ENCODE peak calls at places on chromosomes 2 and 18, in ten cellular contexts. One of them, this sample, is unnamed.

GRCh38 chr18:23740105-23740830 is 51.0 kb downstream of the LAMA3 start:
- DNase-seq in AG09309: no peak
- DNase-seq in heart right ventricle: no peak
- DNase-seq in stimulated activated CD4-positive, alpha-beta T cell treated with anti-CD3 and anti-CD28 coated beads, Interleukin-2, amount 100 ng/mL, for 48 hours: no peak
- DNase-seq in LoVo: peak
- DNase-seq in mucosa of gallbladder: no peak
- DNase-seq in fibroblast of the aortic adventitia: peak
- DNase-seq in AG04450: no peak
- DNase-seq in skeletal muscle cell: no peak
- DNase-seq in T-helper 1 cell: no peak
- DNase-seq in this sample: no peak

GRCh38 chr2:9163306-9164111 is 43.1 kb upstream of the ASAP2 start:
- DNase-seq in heart right ventricle: no peak
- DNase-seq in AG09309: no peak
- DNase-seq in T-helper 1 cell: no peak
- DNase-seq in AG04450: no peak
- DNase-seq in fibroblast of the aortic adventitia: peak
- DNase-seq in LoVo: no peak
- DNase-seq in skeletal muscle cell: no peak
- DNase-seq in mucosa of gallbladder: no peak
- DNase-seq in stimulated activated CD4-positive, alpha-beta T cell treated with anti-CD3 and anti-CD28 coated beads, Interleukin-2, amount 100 ng/mL, for 48 hours: no peak
- DNase-seq in this sample: no peak

GRCh38 chr2:110713508-110714362 is 18.6 kb upstream of the ACOXL start:
- DNase-seq in AG04450: no peak
- DNase-seq in fibroblast of the aortic adventitia: no peak
- DNase-seq in mucosa of gallbladder: no peak
- DNase-seq in heart right ventricle: no peak
- DNase-seq in AG09309: no peak
- DNase-seq in stimulated activated CD4-positive, alpha-beta T cell treated with anti-CD3 and anti-CD28 coated beads, Interleukin-2, amount 100 ng/mL, for 48 hours: no peak
- DNase-seq in T-helper 1 cell: no peak
- DNase-seq in LoVo: peak
- DNase-seq in skeletal muscle cell: no peak
- DNase-seq in this sample: peak

GRCh38 chr2:237412646-237413292 is 1.2 kb downstream of the COL6A3 start:
- DNase-seq in stimulated activated CD4-positive, alpha-beta T cell treated with anti-CD3 and anti-CD28 coated beads, Interleukin-2, amount 100 ng/mL, for 48 hours: no peak
- DNase-seq in AG09309: no peak
- DNase-seq in heart right ventricle: no peak
- DNase-seq in LoVo: no peak
- DNase-seq in fibroblast of the aortic adventitia: no peak
- DNase-seq in AG04450: no peak
- DNase-seq in mucosa of gallbladder: no peak
- DNase-seq in skeletal muscle cell: no peak
- DNase-seq in T-helper 1 cell: no peak
- DNase-seq in this sample: no peak

GRCh38 chr2:45263147-45263546 is 253.9 kb upstream of the SIX2 start:
- DNase-seq in AG04450: no peak
- DNase-seq in stimulated activated CD4-positive, alpha-beta T cell treated with anti-CD3 and anti-CD28 coated beads, Interleukin-2, amount 100 ng/mL, for 48 hours: no peak
- DNase-seq in skeletal muscle cell: no peak
- DNase-seq in fibroblast of the aortic adventitia: no peak
- DNase-seq in heart right ventricle: no peak
- DNase-seq in LoVo: no peak
- DNase-seq in mucosa of gallbladder: no peak
- DNase-seq in AG09309: no peak
- DNase-seq in T-helper 1 cell: no peak
- DNase-seq in this sample: peak

GRCh38 chr2:58688813-58689212 is 447.7 kb upstream of the FANCL start:
- DNase-seq in mucosa of gallbladder: no peak
- DNase-seq in AG04450: no peak
- DNase-seq in skeletal muscle cell: no peak
- DNase-seq in AG09309: no peak
- DNase-seq in stimulated activated CD4-positive, alpha-beta T cell treated with anti-CD3 and anti-CD28 coated beads, Interleukin-2, amount 100 ng/mL, for 48 hours: no peak
- DNase-seq in fibroblast of the aortic adventitia: no peak
- DNase-seq in heart right ventricle: no peak
- DNase-seq in LoVo: no peak
- DNase-seq in T-helper 1 cell: no peak
- DNase-seq in this sample: peak

GRCh38 chr2:100246163-100247145 is 75.8 kb downstream of the LONRF2 start:
- DNase-seq in LoVo: peak
- DNase-seq in AG09309: no peak
- DNase-seq in skeletal muscle cell: no peak
- DNase-seq in stimulated activated CD4-positive, alpha-beta T cell treated with anti-CD3 and anti-CD28 coated beads, Interleukin-2, amount 100 ng/mL, for 48 hours: no peak
- DNase-seq in mucosa of gallbladder: no peak
- DNase-seq in fibroblast of the aortic adventitia: peak
- DNase-seq in AG04450: no peak
- DNase-seq in heart right ventricle: no peak
- DNase-seq in T-helper 1 cell: no peak
- DNase-seq in this sample: peak

GRCh38 chr2:220077488-220077887 is 450.1 kb downstream of the SLC4A3 start:
- DNase-seq in skeletal muscle cell: peak
- DNase-seq in T-helper 1 cell: no peak
- DNase-seq in mucosa of gallbladder: no peak
- DNase-seq in LoVo: no peak
- DNase-seq in stimulated activated CD4-positive, alpha-beta T cell treated with anti-CD3 and anti-CD28 coated beads, Interleukin-2, amount 100 ng/mL, for 48 hours: no peak
- DNase-seq in AG09309: peak
- DNase-seq in AG04450: no peak
- DNase-seq in heart right ventricle: no peak
- DNase-seq in fibroblast of the aortic adventitia: peak
- DNase-seq in this sample: peak

GRCh38 chr2:108594132-108594981 is 60.1 kb downstream of the LIMS1 start:
- DNase-seq in LoVo: peak
- DNase-seq in AG09309: no peak
- DNase-seq in stimulated activated CD4-positive, alpha-beta T cell treated with anti-CD3 and anti-CD28 coated beads, Interleukin-2, amount 100 ng/mL, for 48 hours: no peak
- DNase-seq in mucosa of gallbladder: no peak
- DNase-seq in AG04450: no peak
- DNase-seq in skeletal muscle cell: peak
- DNase-seq in fibroblast of the aortic adventitia: peak
- DNase-seq in heart right ventricle: no peak
- DNase-seq in T-helper 1 cell: no peak
- DNase-seq in this sample: peak

GRCh38 chr2:227370791-227371312 is 8.3 kb downstream of the TM4SF20 start:
- DNase-seq in AG09309: peak
- DNase-seq in mucosa of gallbladder: peak
- DNase-seq in LoVo: no peak
- DNase-seq in fibroblast of the aortic adventitia: peak
- DNase-seq in heart right ventricle: peak
- DNase-seq in T-helper 1 cell: no peak
- DNase-seq in stimulated activated CD4-positive, alpha-beta T cell treated with anti-CD3 and anti-CD28 coated beads, Interleukin-2, amount 100 ng/mL, for 48 hours: no peak
- DNase-seq in skeletal muscle cell: peak
- DNase-seq in AG04450: peak
- DNase-seq in this sample: no peak

GRCh38 chr2:43848174-43848573 is 9.4 kb downstream of the ABCG8 start:
- DNase-seq in AG04450: no peak
- DNase-seq in T-helper 1 cell: no peak
- DNase-seq in heart right ventricle: no peak
- DNase-seq in skeletal muscle cell: no peak
- DNase-seq in LoVo: no peak
- DNase-seq in mucosa of gallbladder: no peak
- DNase-seq in AG09309: no peak
- DNase-seq in fibroblast of the aortic adventitia: no peak
- DNase-seq in stimulated activated CD4-positive, alpha-beta T cell treated with anti-CD3 and anti-CD28 coated beads, Interleukin-2, amount 100 ng/mL, for 48 hours: no peak
- DNase-seq in this sample: no peak

GRCh38 chr2:31476511-31477171 is 62.1 kb upstream of the XDH start:
- DNase-seq in fibroblast of the aortic adventitia: peak
- DNase-seq in AG09309: peak
- DNase-seq in skeletal muscle cell: no peak
- DNase-seq in heart right ventricle: no peak
- DNase-seq in mucosa of gallbladder: no peak
- DNase-seq in T-helper 1 cell: no peak
- DNase-seq in LoVo: no peak
- DNase-seq in AG04450: no peak
- DNase-seq in stimulated activated CD4-positive, alpha-beta T cell treated with anti-CD3 and anti-CD28 coated beads, Interleukin-2, amount 100 ng/mL, for 48 hours: no peak
- DNase-seq in this sample: no peak

GRCh38 chr2:158457092-158457825 is 507 bp downstream of the PKP4 start:
- DNase-seq in T-helper 1 cell: peak
- DNase-seq in heart right ventricle: peak
- DNase-seq in mucosa of gallbladder: peak
- DNase-seq in AG09309: no peak
- DNase-seq in fibroblast of the aortic adventitia: peak
- DNase-seq in LoVo: peak
- DNase-seq in AG04450: no peak
- DNase-seq in stimulated activated CD4-positive, alpha-beta T cell treated with anti-CD3 and anti-CD28 coated beads, Interleukin-2, amount 100 ng/mL, for 48 hours: peak
- DNase-seq in skeletal muscle cell: no peak
- DNase-seq in this sample: peak

GRCh38 chr18:75811156-75811555 is 383.7 kb upstream of the SMIM21 start:
- DNase-seq in AG04450: no peak
- DNase-seq in T-helper 1 cell: no peak
- DNase-seq in skeletal muscle cell: peak
- DNase-seq in LoVo: no peak
- DNase-seq in AG09309: no peak
- DNase-seq in mucosa of gallbladder: no peak
- DNase-seq in stimulated activated CD4-positive, alpha-beta T cell treated with anti-CD3 and anti-CD28 coated beads, Interleukin-2, amount 100 ng/mL, for 48 hours: no peak
- DNase-seq in fibroblast of the aortic adventitia: no peak
- DNase-seq in heart right ventricle: no peak
- DNase-seq in this sample: peak

GRCh38 chr2:226754821-226755536 is 44.6 kb downstream of the IRS1 start:
- DNase-seq in stimulated activated CD4-positive, alpha-beta T cell treated with anti-CD3 and anti-CD28 coated beads, Interleukin-2, amount 100 ng/mL, for 48 hours: no peak
- DNase-seq in fibroblast of the aortic adventitia: no peak
- DNase-seq in T-helper 1 cell: no peak
- DNase-seq in AG04450: peak
- DNase-seq in LoVo: no peak
- DNase-seq in mucosa of gallbladder: no peak
- DNase-seq in heart right ventricle: no peak
- DNase-seq in skeletal muscle cell: no peak
- DNase-seq in AG09309: no peak
- DNase-seq in this sample: no peak

GRCh38 chr2:207093234-207093633 is 72.5 kb downstream of the KLF7 start:
- DNase-seq in fibroblast of the aortic adventitia: no peak
- DNase-seq in T-helper 1 cell: no peak
- DNase-seq in heart right ventricle: no peak
- DNase-seq in AG09309: no peak
- DNase-seq in mucosa of gallbladder: no peak
- DNase-seq in skeletal muscle cell: no peak
- DNase-seq in LoVo: no peak
- DNase-seq in AG04450: no peak
- DNase-seq in stimulated activated CD4-positive, alpha-beta T cell treated with anti-CD3 and anti-CD28 coated beads, Interleukin-2, amount 100 ng/mL, for 48 hours: no peak
- DNase-seq in this sample: no peak

GRCh38 chr18:2134364-2134763 is 436.9 kb downstream of the METTL4 start:
- DNase-seq in mucosa of gallbladder: no peak
- DNase-seq in AG09309: no peak
- DNase-seq in heart right ventricle: no peak
- DNase-seq in fibroblast of the aortic adventitia: no peak
- DNase-seq in AG04450: no peak
- DNase-seq in LoVo: no peak
- DNase-seq in T-helper 1 cell: no peak
- DNase-seq in skeletal muscle cell: no peak
- DNase-seq in stimulated activated CD4-positive, alpha-beta T cell treated with anti-CD3 and anti-CD28 coated beads, Interleukin-2, amount 100 ng/mL, for 48 hours: no peak
- DNase-seq in this sample: no peak

GRCh38 chr2:45014016-45014702 is 4.9 kb upstream of the SIX2 start:
- DNase-seq in AG09309: no peak
- DNase-seq in LoVo: no peak
- DNase-seq in mucosa of gallbladder: no peak
- DNase-seq in fibroblast of the aortic adventitia: peak
- DNase-seq in stimulated activated CD4-positive, alpha-beta T cell treated with anti-CD3 and anti-CD28 coated beads, Interleukin-2, amount 100 ng/mL, for 48 hours: no peak
- DNase-seq in skeletal muscle cell: peak
- DNase-seq in heart right ventricle: peak
- DNase-seq in T-helper 1 cell: no peak
- DNase-seq in AG04450: no peak
- DNase-seq in this sample: peak

GRCh38 chr2:24201496-24201895 is 26.6 kb downstream of the FAM228A start:
- DNase-seq in heart right ventricle: no peak
- DNase-seq in fibroblast of the aortic adventitia: peak
- DNase-seq in AG04450: no peak
- DNase-seq in mucosa of gallbladder: no peak
- DNase-seq in LoVo: no peak
- DNase-seq in AG09309: no peak
- DNase-seq in T-helper 1 cell: no peak
- DNase-seq in skeletal muscle cell: no peak
- DNase-seq in stimulated activated CD4-positive, alpha-beta T cell treated with anti-CD3 and anti-CD28 coated beads, Interleukin-2, amount 100 ng/mL, for 48 hours: no peak
- DNase-seq in this sample: no peak

GRCh38 chr2:68172990-68173715 is 15.5 kb downstream of the PNO1 start:
- DNase-seq in LoVo: no peak
- DNase-seq in skeletal muscle cell: no peak
- DNase-seq in T-helper 1 cell: no peak
- DNase-seq in mucosa of gallbladder: no peak
- DNase-seq in stimulated activated CD4-positive, alpha-beta T cell treated with anti-CD3 and anti-CD28 coated beads, Interleukin-2, amount 100 ng/mL, for 48 hours: no peak
- DNase-seq in heart right ventricle: no peak
- DNase-seq in fibroblast of the aortic adventitia: no peak
- DNase-seq in AG09309: no peak
- DNase-seq in AG04450: no peak
- DNase-seq in this sample: no peak

GRCh38 chr2:27792759-27793158 is 21.2 kb downstream of the MRPL33 start:
- DNase-seq in T-helper 1 cell: no peak
- DNase-seq in AG04450: no peak
- DNase-seq in LoVo: peak
- DNase-seq in mucosa of gallbladder: no peak
- DNase-seq in skeletal muscle cell: peak
- DNase-seq in fibroblast of the aortic adventitia: peak
- DNase-seq in stimulated activated CD4-positive, alpha-beta T cell treated with anti-CD3 and anti-CD28 coated beads, Interleukin-2, amount 100 ng/mL, for 48 hours: no peak
- DNase-seq in heart right ventricle: no peak
- DNase-seq in AG09309: no peak
- DNase-seq in this sample: no peak

GRCh38 chr18:36544036-36544725 is 246.7 kb downstream of the FHOD3 start:
- DNase-seq in AG09309: no peak
- DNase-seq in AG04450: no peak
- DNase-seq in skeletal muscle cell: no peak
- DNase-seq in heart right ventricle: no peak
- DNase-seq in mucosa of gallbladder: no peak
- DNase-seq in LoVo: no peak
- DNase-seq in stimulated activated CD4-positive, alpha-beta T cell treated with anti-CD3 and anti-CD28 coated beads, Interleukin-2, amount 100 ng/mL, for 48 hours: no peak
- DNase-seq in fibroblast of the aortic adventitia: no peak
- DNase-seq in T-helper 1 cell: no peak
- DNase-seq in this sample: no peak

GRCh38 chr2:168015274-168015953 is 232.0 kb downstream of the STK39 start:
- DNase-seq in AG09309: no peak
- DNase-seq in fibroblast of the aortic adventitia: no peak
- DNase-seq in AG04450: no peak
- DNase-seq in stimulated activated CD4-positive, alpha-beta T cell treated with anti-CD3 and anti-CD28 coated beads, Interleukin-2, amount 100 ng/mL, for 48 hours: no peak
- DNase-seq in T-helper 1 cell: no peak
- DNase-seq in heart right ventricle: no peak
- DNase-seq in skeletal muscle cell: no peak
- DNase-seq in mucosa of gallbladder: no peak
- DNase-seq in LoVo: no peak
- DNase-seq in this sample: no peak

GRCh38 chr2:8580316-8581047 is 101.4 kb upstream of the ID2 start:
- DNase-seq in heart right ventricle: no peak
- DNase-seq in AG04450: no peak
- DNase-seq in LoVo: no peak
- DNase-seq in skeletal muscle cell: no peak
- DNase-seq in stimulated activated CD4-positive, alpha-beta T cell treated with anti-CD3 and anti-CD28 coated beads, Interleukin-2, amount 100 ng/mL, for 48 hours: no peak
- DNase-seq in fibroblast of the aortic adventitia: no peak
- DNase-seq in mucosa of gallbladder: no peak
- DNase-seq in AG09309: no peak
- DNase-seq in T-helper 1 cell: no peak
- DNase-seq in this sample: no peak